ENCODE peak calls at places on chromosomes 16 and 17, in five cellular contexts. V, U, H, I and Y are unnamed samples.

GRCh38 chr17:37478187-37478586 is 11.5 kb upstream of the DUSP14 start:
- DNase-seq in V (no peak), U (no peak), H (no peak), I (no peak), Y (no peak)

GRCh38 chr17:74641224-74641948 is 17.8 kb upstream of the CD300E start:
- DNase-seq in V (no peak), U (no peak), H (no peak), I (no peak), Y (no peak)

GRCh38 chr17:18246880-18247612 is 11.5 kb downstream of the FLII start:
- DNase-seq in V (no peak), U (peak; percentile 51), H (peak; percentile 56), I (peak; percentile 66), Y (peak; percentile 79)

GRCh38 chr16:69143116-69143515 is 10.7 kb downstream of the UTP4 start:
- DNase-seq in V (no peak), U (no peak), H (no peak), I (no peak), Y (no peak)

GRCh38 chr16:85123891-85124635 is 11.8 kb upstream of the CIBAR2 start:
- DNase-seq in V (no peak), U (no peak), H (no peak), I (no peak), Y (no peak)

GRCh38 chr17:56914641-56915263 is 903 bp upstream of the TRIM25 start:
- DNase-seq in V (no peak), U (no peak), H (no peak), I (no peak), Y (no peak)

GRCh38 chr16:82358161-82358560 is 188.1 kb upstream of the MPHOSPH6 start:
- DNase-seq in V (no peak), U (no peak), H (no peak), I (no peak), Y (no peak)

GRCh38 chr17:44132275-44132821 is 8.9 kb upstream of the HDAC5 start:
- DNase-seq in V (no peak), U (no peak), H (no peak), I (no peak), Y (no peak)

GRCh38 chr16:57815987-57816745 is 13.9 kb upstream of the KIFC3 start:
- DNase-seq in V (no peak), U (peak; percentile 91), H (no peak), I (peak; percentile 51), Y (peak; percentile 54)

GRCh38 chr17:19410875-19411291 is at the start of gene RNF112:
- DNase-seq in V (no peak), U (no peak), H (no peak), I (no peak), Y (no peak)

GRCh38 chr16:15690296-15690695 is 40.3 kb downstream of the NDE1 start:
- DNase-seq in V (no peak), U (no peak), H (no peak), I (no peak), Y (no peak)

GRCh38 chr17:63699638-63700527 is at the start of gene LIMD2:
- DNase-seq in V (no peak), U (peak; percentile 63), H (peak; percentile 76), I (peak; percentile 72), Y (peak; percentile 93)

GRCh38 chr17:57092171-57092570 is 7.1 kb downstream of the AKAP1 start:
- DNase-seq in V (no peak), U (no peak), H (peak; percentile 11), I (no peak), Y (peak; percentile 39)

GRCh38 chr17:74873874-74874614 is 1.2 kb upstream of the FDXR start:
- DNase-seq in V (no peak), U (no peak), H (peak; percentile 27), I (no peak), Y (no peak)

GRCh38 chr16:85145188-85145587 is 32.9 kb upstream of the CIBAR2 start:
- DNase-seq in V (no peak), U (no peak), H (no peak), I (no peak), Y (no peak)

GRCh38 chr17:39666601-39667261 is 1.5 kb upstream of the PNMT start:
- DNase-seq in V (no peak), U (peak; percentile 14), H (no peak), I (no peak), Y (no peak)

GRCh38 chr16:80362816-80363215 is 178.0 kb upstream of the DYNLRB2 start:
- DNase-seq in V (no peak), U (no peak), H (no peak), I (no peak), Y (no peak)

GRCh38 chr17:31424944-31425582 is 33.6 kb downstream of the RAB11FIP4 start:
- DNase-seq in V (no peak), U (no peak), H (no peak), I (peak; percentile 28), Y (no peak)

GRCh38 chr16:17223576-17223975 is 247.2 kb downstream of the XYLT1 start:
- DNase-seq in V (no peak), U (no peak), H (no peak), I (no peak), Y (no peak)

GRCh38 chr17:28618464-28618863 is 4.5 kb upstream of the RSKR start:
- DNase-seq in V (no peak), U (no peak), H (no peak), I (no peak), Y (no peak)

GRCh38 chr17:49575524-49576120 is at the start of gene NXPH3:
- DNase-seq in V (no peak), U (peak; percentile 44), H (peak; percentile 41), I (peak; percentile 85), Y (peak; percentile 90)
- TF ChIP-seq CTCF in V (no peak), U (peak; percentile 13), H (peak; percentile 63), I (peak; percentile 25), Y (peak; percentile 66)

DNA sequence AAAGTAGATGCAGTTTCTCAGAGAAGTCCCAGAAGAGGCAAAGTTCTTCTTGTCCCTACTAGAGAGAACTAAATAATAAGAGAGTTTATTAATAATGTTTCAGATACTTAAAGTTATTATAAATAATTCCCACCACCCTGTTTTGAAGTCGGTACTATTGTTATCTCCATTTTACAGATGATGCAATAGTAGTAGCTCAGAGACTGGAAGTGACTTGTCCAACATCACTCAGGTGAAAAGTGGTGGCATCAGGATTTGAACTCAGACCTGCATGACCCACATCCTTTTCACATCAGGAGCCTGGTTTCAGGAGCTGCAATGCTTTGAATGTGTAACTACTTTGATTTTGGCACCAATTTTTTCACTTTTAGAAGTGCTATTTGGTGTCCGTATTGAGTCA is 52.7 kb downstream of the GPR139 start:
- DNase-seq in V (no peak), U (no peak), H (no peak), I (no peak), Y (no peak)
- TF ChIP-seq CTCF in V (no peak), U (no peak), H (no peak), I (no peak), Y (no peak)

GRCh38 chr16:23836078-23836403 is 258 bp downstream of the PRKCB start:
- DNase-seq in V (no peak), U (no peak), H (no peak), I (no peak), Y (no peak)

GRCh38 chr16:23835390-23836077 is at the start of gene PRKCB:
- DNase-seq in V (no peak), U (peak; percentile 49), H (peak; percentile 92), I (peak; percentile 92), Y (peak; percentile 97)

GRCh38 chr16:23838485-23839142 is 2.8 kb downstream of the PRKCB start:
- DNase-seq in V (no peak), U (no peak), H (no peak), I (no peak), Y (no peak)

GRCh38 chr16:23837553-23838308 is 1.9 kb downstream of the PRKCB start:
- DNase-seq in V (no peak), U (no peak), H (peak; percentile 65), I (no peak), Y (peak; percentile 51)

GRCh38 chr16:23836404-23837291 is 865 bp downstream of the PRKCB start:
- DNase-seq in V (no peak), U (no peak), H (peak; percentile 75), I (peak; percentile 32), Y (peak; percentile 73)
- TF ChIP-seq CTCF in V (no peak), U (no peak), H (peak; percentile 77), I (no peak), Y (peak; percentile 24)

GRCh38 chr17:60247836-60248461 is 98.2 kb downstream of the CA4 start:
- DNase-seq in V (no peak), U (no peak), H (no peak), I (no peak), Y (no peak)
- TF ChIP-seq CTCF in V (no peak), U (no peak), H (no peak), I (no peak), Y (no peak)

DNA sequence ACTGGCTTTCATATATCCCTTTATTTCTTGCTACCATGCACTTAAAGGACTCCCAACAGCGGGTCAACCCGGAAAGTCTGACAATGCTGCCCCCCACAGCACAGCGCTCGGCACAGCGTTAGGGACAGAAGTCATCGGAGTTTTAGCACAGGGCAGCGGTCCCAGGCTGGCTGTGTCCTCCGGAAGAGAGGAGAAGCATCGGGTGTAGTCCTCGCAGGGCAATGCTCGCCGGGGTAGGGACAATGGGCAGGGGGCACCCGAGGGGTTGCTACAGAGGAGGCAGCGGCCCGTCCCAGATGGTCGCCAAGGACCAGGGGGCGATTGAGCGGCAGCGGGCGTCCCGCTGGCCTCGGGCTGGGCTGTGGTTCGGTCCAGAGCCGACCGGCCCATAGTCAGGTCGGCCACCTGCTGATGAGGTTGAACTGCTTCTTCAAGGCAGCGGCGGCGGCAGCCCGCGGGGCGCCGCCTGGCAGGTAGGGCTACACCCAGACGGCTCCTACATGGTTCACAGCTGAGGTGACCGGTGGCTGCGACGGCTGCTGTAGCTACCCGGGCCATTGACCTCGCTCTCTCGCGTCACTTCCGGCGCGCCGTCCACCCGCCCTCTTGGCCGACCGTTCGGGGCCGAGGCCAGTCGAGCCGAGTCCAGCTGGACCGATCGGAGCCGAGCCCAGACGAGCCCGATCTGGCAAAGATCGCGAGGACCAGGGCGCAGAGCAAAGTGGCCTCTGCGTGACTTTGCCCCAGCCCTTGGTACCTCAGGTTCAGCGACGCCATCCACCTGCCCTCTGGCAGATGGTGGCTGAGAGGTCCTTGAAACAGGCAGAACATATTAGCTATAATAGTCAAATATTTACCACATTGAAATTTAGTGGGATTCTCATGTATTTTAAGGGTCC is 4.7 kb upstream of the LCMT1 start:
- DNase-seq in V (peak; percentile 52), U (peak; percentile 95), H (no peak), I (peak; percentile 96), Y (peak; percentile 89)
- TF ChIP-seq CTCF in V (no peak), U (no peak), H (peak; percentile 41), I (peak; percentile 14), Y (peak; percentile 33)

GRCh38 chr17:14701901-14702300 is 401.0 kb downstream of the HS3ST3B1 start:
- DNase-seq in V (no peak), U (no peak), H (no peak), I (no peak), Y (no peak)
- TF ChIP-seq CTCF in V (no peak), U (no peak), H (no peak), I (no peak), Y (no peak)

GRCh38 chr16:8634991-8635736 is 13.7 kb downstream of the METTL22 start:
- DNase-seq in V (no peak), U (no peak), H (peak; percentile 48), I (peak; percentile 48), Y (no peak)
- TF ChIP-seq CTCF in V (peak; percentile 50), U (no peak), H (peak; percentile 93), I (peak; percentile 80), Y (no peak)

GRCh38 chr17:67422887-67423286 is 45.8 kb downstream of the PITPNC1 start:
- DNase-seq in V (no peak), U (no peak), H (no peak), I (no peak), Y (no peak)
- TF ChIP-seq CTCF in V (no peak), U (no peak), H (no peak), I (no peak), Y (no peak)

GRCh38 chr16:30142672-30143346 is 19.8 kb upstream of the MAPK3 start:
- DNase-seq in V (no peak), U (no peak), H (peak; percentile 58), I (no peak), Y (no peak)
- TF ChIP-seq CTCF in V (no peak), U (no peak), H (peak; percentile 74), I (no peak), Y (peak; percentile 23)